ENCODE peak calls at places on chromosomes 1 and 21, in nine cellular contexts. One of them, this sample, is unnamed. For H3K9me3 and H3K4me1, the result is how much of the 10 kb centered on the place peaks cover.

GRCh38 chr1:1929639-1930545 is 10.8 kb upstream of the TMEM52 start:
- DNase-seq in cardiac muscle cell: no peak
- DNase-seq in astrocyte: no peak
- DNase-seq in pancreas: no peak
- DNase-seq in CD4-positive, CD25-positive, alpha-beta regulatory T cell: no peak
- DNase-seq in right cardiac atrium: peak
- DNase-seq in fibroblast of lung: no peak
- DNase-seq in heart left ventricle: peak
- DNase-seq in breast epithelium: no peak
- DNase-seq in this sample: no peak

GRCh38 chr1:154453155-154453554 is 48.0 kb downstream of the IL6R start:
- DNase-seq in breast epithelium: no peak
- DNase-seq in astrocyte: no peak
- DNase-seq in right cardiac atrium: peak
- DNase-seq in cardiac muscle cell: no peak
- DNase-seq in pancreas: no peak
- DNase-seq in heart left ventricle: no peak
- DNase-seq in CD4-positive, CD25-positive, alpha-beta regulatory T cell: no peak
- DNase-seq in fibroblast of lung: no peak
- DNase-seq in this sample: no peak

GRCh38 chr1:29532285-29532684 is 296.0 kb downstream of the PTPRU start:
- DNase-seq in astrocyte: no peak
- DNase-seq in heart left ventricle: peak
- DNase-seq in cardiac muscle cell: no peak
- DNase-seq in pancreas: no peak
- DNase-seq in breast epithelium: no peak
- DNase-seq in fibroblast of lung: no peak
- DNase-seq in CD4-positive, CD25-positive, alpha-beta regulatory T cell: no peak
- DNase-seq in right cardiac atrium: no peak
- DNase-seq in this sample: no peak

GRCh38 chr1:7325254-7325653 is 445.8 kb upstream of the VAMP3 start:
- DNase-seq in heart left ventricle: no peak
- DNase-seq in breast epithelium: no peak
- DNase-seq in astrocyte: no peak
- DNase-seq in cardiac muscle cell: no peak
- DNase-seq in fibroblast of lung: no peak
- DNase-seq in pancreas: no peak
- DNase-seq in CD4-positive, CD25-positive, alpha-beta regulatory T cell: no peak
- DNase-seq in right cardiac atrium: no peak
- DNase-seq in this sample: no peak

GRCh38 chr1:66676616-66677298 is 75.5 kb upstream of the DYNLT5 start:
- DNase-seq in breast epithelium: no peak
- DNase-seq in cardiac muscle cell: peak
- DNase-seq in CD4-positive, CD25-positive, alpha-beta regulatory T cell: no peak
- DNase-seq in right cardiac atrium: no peak
- DNase-seq in pancreas: no peak
- DNase-seq in fibroblast of lung: peak
- DNase-seq in heart left ventricle: no peak
- DNase-seq in astrocyte: peak
- DNase-seq in this sample: no peak

GRCh38 chr1:42690477-42691156 is 8.4 kb downstream of the YBX1 start:
- DNase-seq in fibroblast of lung: no peak
- DNase-seq in cardiac muscle cell: peak
- DNase-seq in right cardiac atrium: no peak
- DNase-seq in CD4-positive, CD25-positive, alpha-beta regulatory T cell: no peak
- DNase-seq in heart left ventricle: no peak
- DNase-seq in astrocyte: no peak
- DNase-seq in breast epithelium: no peak
- DNase-seq in pancreas: no peak
- DNase-seq in this sample: no peak

GRCh38 chr1:18575620-18576019 is 55.0 kb upstream of the PAX7 start:
- DNase-seq in right cardiac atrium: peak
- DNase-seq in CD4-positive, CD25-positive, alpha-beta regulatory T cell: peak
- DNase-seq in astrocyte: no peak
- DNase-seq in pancreas: peak
- DNase-seq in breast epithelium: no peak
- DNase-seq in heart left ventricle: peak
- DNase-seq in cardiac muscle cell: peak
- DNase-seq in fibroblast of lung: no peak
- DNase-seq in this sample: peak

GRCh38 chr1:28896609-28896986 is 17.8 kb upstream of the EPB41 start:
- DNase-seq in heart left ventricle: no peak
- DNase-seq in fibroblast of lung: no peak
- DNase-seq in right cardiac atrium: no peak
- DNase-seq in pancreas: no peak
- DNase-seq in cardiac muscle cell: no peak
- DNase-seq in breast epithelium: no peak
- DNase-seq in CD4-positive, CD25-positive, alpha-beta regulatory T cell: no peak
- DNase-seq in astrocyte: no peak
- DNase-seq in this sample: no peak

GRCh38 chr1:24878775-24879742 is 51.0 kb downstream of the RUNX3 start:
- DNase-seq in breast epithelium: no peak
- DNase-seq in fibroblast of lung: no peak
- DNase-seq in heart left ventricle: peak
- DNase-seq in CD4-positive, CD25-positive, alpha-beta regulatory T cell: no peak
- DNase-seq in astrocyte: peak
- DNase-seq in cardiac muscle cell: peak
- DNase-seq in pancreas: no peak
- DNase-seq in right cardiac atrium: no peak
- DNase-seq in this sample: no peak

GRCh38 chr1:193634470-193634869 is 448.1 kb upstream of the B3GALT2 start:
- DNase-seq in breast epithelium: no peak
- DNase-seq in right cardiac atrium: no peak
- DNase-seq in fibroblast of lung: no peak
- DNase-seq in astrocyte: no peak
- DNase-seq in pancreas: no peak
- DNase-seq in CD4-positive, CD25-positive, alpha-beta regulatory T cell: peak
- DNase-seq in cardiac muscle cell: peak
- DNase-seq in heart left ventricle: no peak
- DNase-seq in this sample: no peak

GRCh38 chr1:55600243-55600642 is 385.1 kb upstream of the USP24 start:
- DNase-seq in breast epithelium: no peak
- DNase-seq in astrocyte: no peak
- DNase-seq in right cardiac atrium: no peak
- DNase-seq in cardiac muscle cell: no peak
- DNase-seq in CD4-positive, CD25-positive, alpha-beta regulatory T cell: no peak
- DNase-seq in pancreas: no peak
- DNase-seq in fibroblast of lung: no peak
- DNase-seq in heart left ventricle: no peak
- DNase-seq in this sample: no peak

DNA sequence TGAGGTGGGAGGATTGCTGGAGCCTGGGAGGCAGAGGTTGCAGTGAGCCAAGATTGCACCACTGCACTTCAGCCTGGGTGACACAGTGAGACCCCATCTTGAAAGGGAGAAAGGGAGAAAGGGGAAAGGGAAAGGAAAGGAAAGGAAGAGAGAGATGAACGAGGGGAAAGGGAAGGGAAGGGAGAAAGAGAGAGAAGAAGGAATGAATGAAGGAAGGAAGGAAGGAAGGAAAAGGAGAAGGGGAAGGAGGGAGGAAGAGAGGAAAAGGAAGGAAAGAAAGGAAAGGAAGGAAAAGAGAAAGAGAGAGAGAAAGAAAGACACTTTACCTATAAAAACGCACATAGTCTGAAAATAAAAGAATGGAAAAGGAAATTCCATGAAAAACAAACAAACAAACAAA is 18.0 kb downstream of the ZNF695 start:
- DNase-seq in right cardiac atrium: no peak
- DNase-seq in fibroblast of lung: no peak
- DNase-seq in CD4-positive, CD25-positive, alpha-beta regulatory T cell: no peak
- DNase-seq in heart left ventricle: no peak
- DNase-seq in breast epithelium: no peak
- DNase-seq in pancreas: no peak
- DNase-seq in cardiac muscle cell: no peak
- DNase-seq in astrocyte: no peak
- DNase-seq in this sample: no peak
- H3K9me3 ChIP-seq in right cardiac atrium: under half
- H3K9me3 ChIP-seq in fibroblast of lung: under half
- H3K9me3 ChIP-seq in CD4-positive, CD25-positive, alpha-beta regulatory T cell: half or more
- H3K9me3 ChIP-seq in heart left ventricle: half or more
- H3K9me3 ChIP-seq in breast epithelium: half or more
- H3K9me3 ChIP-seq in pancreas: under half
- H3K9me3 ChIP-seq in cardiac muscle cell: under half
- H3K9me3 ChIP-seq in astrocyte: under half
- H3K9me3 ChIP-seq in this sample: half or more

GRCh38 chr1:67817319-67817718 is 15.9 kb downstream of the GNG12 start:
- DNase-seq in cardiac muscle cell: no peak
- DNase-seq in fibroblast of lung: no peak
- DNase-seq in breast epithelium: no peak
- DNase-seq in right cardiac atrium: no peak
- DNase-seq in CD4-positive, CD25-positive, alpha-beta regulatory T cell: no peak
- DNase-seq in astrocyte: no peak
- DNase-seq in pancreas: no peak
- DNase-seq in heart left ventricle: no peak
- DNase-seq in this sample: no peak

GRCh38 chr1:67818162-67818561 is 15.1 kb downstream of the GNG12 start:
- DNase-seq in pancreas: no peak
- DNase-seq in right cardiac atrium: no peak
- DNase-seq in breast epithelium: no peak
- DNase-seq in fibroblast of lung: no peak
- DNase-seq in heart left ventricle: no peak
- DNase-seq in cardiac muscle cell: no peak
- DNase-seq in astrocyte: no peak
- DNase-seq in CD4-positive, CD25-positive, alpha-beta regulatory T cell: no peak
- DNase-seq in this sample: no peak

GRCh38 chr1:67816506-67816905 is 16.8 kb downstream of the GNG12 start:
- DNase-seq in astrocyte: no peak
- DNase-seq in CD4-positive, CD25-positive, alpha-beta regulatory T cell: no peak
- DNase-seq in right cardiac atrium: no peak
- DNase-seq in fibroblast of lung: no peak
- DNase-seq in heart left ventricle: no peak
- DNase-seq in pancreas: no peak
- DNase-seq in cardiac muscle cell: no peak
- DNase-seq in breast epithelium: no peak
- DNase-seq in this sample: no peak

GRCh38 chr1:67821263-67821662 is 12.0 kb downstream of the GNG12 start:
- DNase-seq in fibroblast of lung: no peak
- DNase-seq in pancreas: no peak
- DNase-seq in CD4-positive, CD25-positive, alpha-beta regulatory T cell: no peak
- DNase-seq in astrocyte: no peak
- DNase-seq in cardiac muscle cell: no peak
- DNase-seq in right cardiac atrium: no peak
- DNase-seq in heart left ventricle: no peak
- DNase-seq in breast epithelium: no peak
- DNase-seq in this sample: no peak

DNA sequence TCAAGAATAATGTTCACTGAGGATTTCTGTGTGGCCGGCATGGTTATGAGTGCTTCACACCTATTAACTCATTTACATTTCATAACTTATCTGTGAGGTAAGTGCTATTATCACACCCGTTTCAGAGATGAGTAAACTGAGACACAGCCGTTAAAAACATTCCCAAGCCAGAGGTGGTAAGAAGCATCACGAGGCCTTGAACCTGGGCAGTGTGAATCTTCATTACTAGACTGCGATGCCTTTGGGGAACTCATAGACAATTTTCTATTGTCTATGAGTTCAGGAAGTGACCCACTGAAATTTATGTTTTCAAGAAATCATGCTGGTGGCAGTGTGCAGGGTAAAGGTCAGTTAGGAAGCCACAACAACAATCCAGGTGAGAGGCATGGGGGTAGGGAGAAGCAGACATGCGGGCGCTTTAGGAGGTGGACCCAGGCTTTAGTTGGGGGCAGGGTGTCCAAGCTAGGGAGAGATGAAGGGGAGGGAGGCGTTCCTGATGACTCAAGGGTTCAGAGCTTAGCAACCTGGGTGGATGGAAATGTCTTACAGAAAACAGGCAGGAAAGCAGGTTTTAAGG is 14.5 kb downstream of the GNG12 start:
- DNase-seq in pancreas: no peak
- DNase-seq in astrocyte: peak
- DNase-seq in breast epithelium: no peak
- DNase-seq in heart left ventricle: no peak
- DNase-seq in right cardiac atrium: no peak
- DNase-seq in CD4-positive, CD25-positive, alpha-beta regulatory T cell: no peak
- DNase-seq in cardiac muscle cell: no peak
- DNase-seq in fibroblast of lung: no peak
- DNase-seq in this sample: no peak
- H3K4me1 ChIP-seq in pancreas: under half
- H3K4me1 ChIP-seq in astrocyte: under half
- H3K4me1 ChIP-seq in breast epithelium: under half
- H3K4me1 ChIP-seq in heart left ventricle: under half
- H3K4me1 ChIP-seq in right cardiac atrium: under half
- H3K4me1 ChIP-seq in CD4-positive, CD25-positive, alpha-beta regulatory T cell: under half
- H3K4me1 ChIP-seq in cardiac muscle cell: under half
- H3K4me1 ChIP-seq in fibroblast of lung: under half
- H3K4me1 ChIP-seq in this sample: under half

GRCh38 chr21:17688912-17689874 is 76.5 kb upstream of the BTG3 start:
- DNase-seq in heart left ventricle: peak
- DNase-seq in pancreas: no peak
- DNase-seq in CD4-positive, CD25-positive, alpha-beta regulatory T cell: peak
- DNase-seq in cardiac muscle cell: peak
- DNase-seq in right cardiac atrium: peak
- DNase-seq in breast epithelium: peak
- DNase-seq in fibroblast of lung: no peak
- DNase-seq in astrocyte: peak
- DNase-seq in this sample: peak
- H3K9me3 ChIP-seq in heart left ventricle: under half
- H3K9me3 ChIP-seq in pancreas: under half
- H3K9me3 ChIP-seq in CD4-positive, CD25-positive, alpha-beta regulatory T cell: under half
- H3K9me3 ChIP-seq in cardiac muscle cell: under half
- H3K9me3 ChIP-seq in right cardiac atrium: under half
- H3K9me3 ChIP-seq in breast epithelium: under half
- H3K9me3 ChIP-seq in fibroblast of lung: under half
- H3K9me3 ChIP-seq in astrocyte: under half
- H3K9me3 ChIP-seq in this sample: under half

GRCh38 chr1:203657735-203658134 is 31.1 kb downstream of the ATP2B4 start:
- DNase-seq in fibroblast of lung: no peak
- DNase-seq in pancreas: no peak
- DNase-seq in heart left ventricle: no peak
- DNase-seq in breast epithelium: no peak
- DNase-seq in CD4-positive, CD25-positive, alpha-beta regulatory T cell: no peak
- DNase-seq in astrocyte: no peak
- DNase-seq in cardiac muscle cell: no peak
- DNase-seq in right cardiac atrium: no peak
- DNase-seq in this sample: no peak

GRCh38 chr1:203660069-203660468 is 33.4 kb downstream of the ATP2B4 start:
- DNase-seq in heart left ventricle: no peak
- DNase-seq in breast epithelium: no peak
- DNase-seq in cardiac muscle cell: no peak
- DNase-seq in pancreas: no peak
- DNase-seq in right cardiac atrium: no peak
- DNase-seq in astrocyte: no peak
- DNase-seq in CD4-positive, CD25-positive, alpha-beta regulatory T cell: no peak
- DNase-seq in fibroblast of lung: no peak
- DNase-seq in this sample: no peak

GRCh38 chr1:203656796-203657620 is 30.4 kb downstream of the ATP2B4 start:
- DNase-seq in cardiac muscle cell: no peak
- DNase-seq in CD4-positive, CD25-positive, alpha-beta regulatory T cell: no peak
- DNase-seq in right cardiac atrium: no peak
- DNase-seq in breast epithelium: no peak
- DNase-seq in pancreas: no peak
- DNase-seq in heart left ventricle: no peak
- DNase-seq in fibroblast of lung: no peak
- DNase-seq in astrocyte: no peak
- DNase-seq in this sample: no peak

GRCh38 chr1:203655656-203656055 is 29.0 kb downstream of the ATP2B4 start:
- DNase-seq in right cardiac atrium: no peak
- DNase-seq in breast epithelium: no peak
- DNase-seq in cardiac muscle cell: no peak
- DNase-seq in pancreas: no peak
- DNase-seq in fibroblast of lung: no peak
- DNase-seq in CD4-positive, CD25-positive, alpha-beta regulatory T cell: peak
- DNase-seq in astrocyte: no peak
- DNase-seq in heart left ventricle: no peak
- DNase-seq in this sample: no peak

GRCh38 chr1:203658274-203658673 is 31.6 kb downstream of the ATP2B4 start:
- DNase-seq in cardiac muscle cell: no peak
- DNase-seq in CD4-positive, CD25-positive, alpha-beta regulatory T cell: no peak
- DNase-seq in fibroblast of lung: no peak
- DNase-seq in breast epithelium: no peak
- DNase-seq in right cardiac atrium: no peak
- DNase-seq in heart left ventricle: no peak
- DNase-seq in astrocyte: no peak
- DNase-seq in pancreas: no peak
- DNase-seq in this sample: no peak
- H3K4me1 ChIP-seq in cardiac muscle cell: under half
- H3K4me1 ChIP-seq in CD4-positive, CD25-positive, alpha-beta regulatory T cell: half or more
- H3K4me1 ChIP-seq in fibroblast of lung: under half
- H3K4me1 ChIP-seq in breast epithelium: under half
- H3K4me1 ChIP-seq in right cardiac atrium: under half
- H3K4me1 ChIP-seq in heart left ventricle: under half
- H3K4me1 ChIP-seq in astrocyte: under half
- H3K4me1 ChIP-seq in pancreas: under half
- H3K4me1 ChIP-seq in this sample: half or more

This sample was measured in left ventricle myocardium inferior.